ENCODE peak calls at places on chromosomes 3 and 15, in ten cellular contexts. G, F, Y, W, S, B, U, Q, A and T are unnamed samples.

GRCh38 chr3:191321019-191321767 is 8.0 kb upstream of the CCDC50 start:
- DNase-seq in G (no peak), F (no peak), Y (no peak), W (no peak), S (no peak), B (no peak), U (no peak), Q (no peak), A (no peak), T (no peak)

GRCh38 chr15:83012038-83012490 is 625 bp upstream of the C15orf40 start:
- DNase-seq in G (no peak), F (no peak), Y (peak), W (no peak), S (no peak), B (no peak), U (no peak), Q (no peak), A (no peak), T (no peak)

GRCh38 chr3:23743141-23743784 is 62.5 kb upstream of the UBE2E1 start:
- DNase-seq in G (no peak), F (no peak), Y (no peak), W (no peak), S (no peak), B (no peak), U (no peak), Q (no peak), A (no peak), T (no peak)

GRCh38 chr3:177934001-177934891 is 602.0 kb upstream of the KCNMB2 start:
- DNase-seq in G (no peak), F (no peak), Y (no peak), W (no peak), S (no peak), B (no peak), U (peak), Q (peak), A (no peak), T (no peak)

GRCh38 chr3:127747751-127748521 is 74.4 kb downstream of the MGLL start:
- DNase-seq in G (peak), F (peak), Y (no peak), W (peak), S (peak), B (no peak), U (peak), Q (no peak), A (no peak), T (peak)

GRCh38 chr3:183378008-183378407 is 50.4 kb downstream of the MCF2L2 start:
- DNase-seq in G (no peak), F (no peak), Y (no peak), W (no peak), S (peak), B (no peak), U (no peak), Q (no peak), A (no peak), T (no peak)

GRCh38 chr3:174197416-174197815 is 661.7 kb upstream of the NAALADL2 start:
- DNase-seq in G (no peak), F (no peak), Y (no peak), W (no peak), S (no peak), B (no peak), U (no peak), Q (no peak), A (no peak), T (no peak)

GRCh38 chr3:141644931-141645330 is 93.2 kb upstream of the RNF7 start:
- DNase-seq in G (peak), F (peak), Y (peak), W (peak), S (peak), B (peak), U (peak), Q (peak), A (peak), T (peak)

GRCh38 chr3:21944251-21944650 is 193.2 kb upstream of the ZNF385D start:
- DNase-seq in G (no peak), F (no peak), Y (peak), W (no peak), S (no peak), B (no peak), U (no peak), Q (no peak), A (peak), T (no peak)

GRCh38 chr15:89937365-89938355 is 24.9 kb upstream of the ARPIN start:
- DNase-seq in G (no peak), F (no peak), Y (no peak), W (no peak), S (no peak), B (no peak), U (no peak), Q (no peak), A (no peak), T (no peak)

GRCh38 chr15:43702701-43703433 is 9.2 kb downstream of the CKMT1A start:
- DNase-seq in G (no peak), F (no peak), Y (no peak), W (no peak), S (no peak), B (no peak), U (no peak), Q (peak), A (no peak), T (no peak)

GRCh38 chr15:63261311-63261710 is 16.1 kb upstream of the APH1B start:
- DNase-seq in G (no peak), F (no peak), Y (no peak), W (no peak), S (no peak), B (no peak), U (no peak), Q (no peak), A (no peak), T (no peak)

GRCh38 chr15:41332788-41333527 is at the start of gene NUSAP1:
- DNase-seq in G (no peak), F (no peak), Y (no peak), W (no peak), S (no peak), B (no peak), U (no peak), Q (no peak), A (no peak), T (peak)

GRCh38 chr3:13479582-13480339 is at the start of gene HDAC11:
- DNase-seq in G (peak), F (peak), Y (peak), W (peak), S (peak), B (peak), U (peak), Q (peak), A (peak), T (peak)

GRCh38 chr15:71080705-71081104 is 34.6 kb upstream of the THSD4 start:
- DNase-seq in G (no peak), F (no peak), Y (no peak), W (no peak), S (no peak), B (no peak), U (peak), Q (no peak), A (no peak), T (no peak)

GRCh38 chr3:53198256-53198977 is 37.4 kb downstream of the PRKCD start:
- DNase-seq in G (no peak), F (no peak), Y (no peak), W (no peak), S (no peak), B (peak), U (no peak), Q (no peak), A (no peak), T (no peak)

GRCh38 chr15:61299060-61299763 is 70.1 kb upstream of the RORA start:
- DNase-seq in G (no peak), F (no peak), Y (no peak), W (no peak), S (peak), B (no peak), U (no peak), Q (no peak), A (no peak), T (no peak)

GRCh38 chr3:194315088-194315964 is 35.8 kb downstream of the CPN2 start:
- DNase-seq in G (peak), F (peak), Y (peak), W (peak), S (peak), B (peak), U (peak), Q (peak), A (peak), T (peak)
- H3K4me3 ChIP-seq in G (peak), F (peak), Y (peak), W (peak), S (peak), B (peak), U (peak), Q (peak), A (peak), T (peak)

GRCh38 chr3:9386501-9387321 is 10.7 kb upstream of the SETD5 start:
- DNase-seq in G (no peak), F (no peak), Y (no peak), W (no peak), S (no peak), B (no peak), U (no peak), Q (no peak), A (no peak), T (no peak)

GRCh38 chr3:9387322-9387655 is 10.1 kb upstream of the SETD5 start:
- DNase-seq in G (no peak), F (no peak), Y (no peak), W (no peak), S (no peak), B (no peak), U (no peak), Q (no peak), A (no peak), T (no peak)

GRCh38 chr3:9385209-9385936 is 12.0 kb upstream of the SETD5 start:
- DNase-seq in G (no peak), F (no peak), Y (no peak), W (no peak), S (no peak), B (no peak), U (peak), Q (no peak), A (no peak), T (no peak)

GRCh38 chr3:9386060-9386459 is 11.4 kb upstream of the SETD5 start:
- DNase-seq in G (no peak), F (no peak), Y (no peak), W (no peak), S (no peak), B (no peak), U (no peak), Q (no peak), A (no peak), T (no peak)

GRCh38 chr3:9384141-9384828 is 13.1 kb upstream of the SETD5 start:
- DNase-seq in G (no peak), F (no peak), Y (no peak), W (no peak), S (no peak), B (no peak), U (peak), Q (no peak), A (no peak), T (no peak)
- H3K27ac ChIP-seq in G (no peak), F (no peak), Y (peak), W (no peak), S (no peak), B (peak), U (peak), Q (no peak), A (no peak), T (no peak)

GRCh38 chr3:31197941-31198340 is 303.5 kb upstream of the GADL1 start:
- DNase-seq in G (no peak), F (peak), Y (no peak), W (no peak), S (peak), B (no peak), U (no peak), Q (no peak), A (no peak), T (peak)
- H3K4me3 ChIP-seq in G (no peak), F (no peak), Y (no peak), W (no peak), S (no peak), B (no peak), U (no peak), Q (no peak), A (no peak), T (no peak)

GRCh38 chr15:101437209-101437608 is 52.3 kb downstream of the PCSK6 start:
- DNase-seq in G (no peak), F (no peak), Y (no peak), W (peak), S (no peak), B (no peak), U (no peak), Q (no peak), A (no peak), T (no peak)

GRCh38 chr15:101439285-101439919 is 50.1 kb downstream of the PCSK6 start:
- DNase-seq in G (no peak), F (no peak), Y (no peak), W (peak), S (no peak), B (no peak), U (no peak), Q (no peak), A (no peak), T (peak)

GRCh38 chr15:101437618-101438481 is 51.7 kb downstream of the PCSK6 start:
- DNase-seq in G (no peak), F (no peak), Y (no peak), W (peak), S (no peak), B (no peak), U (no peak), Q (no peak), A (no peak), T (no peak)

GRCh38 chr15:101439920-101440319 is 49.6 kb downstream of the PCSK6 start:
- DNase-seq in G (no peak), F (no peak), Y (no peak), W (peak), S (no peak), B (no peak), U (peak), Q (no peak), A (no peak), T (no peak)

GRCh38 chr15:101438482-101439284 is 50.8 kb downstream of the PCSK6 start:
- DNase-seq in G (no peak), F (no peak), Y (no peak), W (peak), S (no peak), B (no peak), U (no peak), Q (no peak), A (no peak), T (no peak)
- H3K27ac ChIP-seq in G (peak), F (no peak), Y (no peak), W (no peak), S (peak), B (no peak), U (no peak), Q (peak), A (no peak), T (no peak)

DNA sequence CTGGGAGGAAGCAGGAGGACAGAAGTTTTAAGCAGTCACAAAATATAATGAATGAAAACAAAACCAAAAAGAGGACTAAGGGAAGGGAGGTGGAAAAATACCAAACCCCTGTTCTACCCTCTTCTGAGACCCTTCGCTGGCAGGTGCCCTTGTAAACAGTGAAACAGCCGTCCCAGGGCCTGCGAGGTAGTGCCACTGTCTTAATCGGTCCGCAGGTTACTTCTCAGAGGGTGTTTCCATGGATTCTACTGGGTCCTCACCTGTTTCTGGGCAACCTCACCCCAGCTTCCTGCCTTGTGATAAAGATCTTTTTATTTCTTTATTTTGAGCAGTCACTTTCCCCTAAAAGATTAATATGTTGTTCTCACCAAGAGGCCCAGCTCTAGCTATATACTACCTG is 65.3 kb downstream of the SLC30A4 start:
- DNase-seq in G (no peak), F (no peak), Y (no peak), W (no peak), S (no peak), B (no peak), U (no peak), Q (no peak), A (no peak), T (no peak)
- H3K4me3 ChIP-seq in G (no peak), F (no peak), Y (no peak), W (no peak), S (no peak), B (peak), U (no peak), Q (no peak), A (no peak), T (no peak)

GRCh38 chr3:43317461-43318316 is 31.3 kb downstream of the SNRK start:
- DNase-seq in G (no peak), F (no peak), Y (no peak), W (no peak), S (no peak), B (no peak), U (no peak), Q (no peak), A (no peak), T (no peak)

GRCh38 chr3:43319794-43320193 is 33.5 kb downstream of the SNRK start:
- DNase-seq in G (no peak), F (no peak), Y (no peak), W (no peak), S (no peak), B (no peak), U (no peak), Q (no peak), A (no peak), T (no peak)

GRCh38 chr3:43316783-43317460 is 30.6 kb downstream of the SNRK start:
- DNase-seq in G (no peak), F (no peak), Y (no peak), W (no peak), S (no peak), B (no peak), U (no peak), Q (no peak), A (no peak), T (no peak)

GRCh38 chr3:43320288-43320687 is 33.9 kb downstream of the SNRK start:
- DNase-seq in G (no peak), F (no peak), Y (no peak), W (no peak), S (no peak), B (no peak), U (no peak), Q (no peak), A (no peak), T (no peak)

GRCh38 chr3:43319364-43319763 is 33.0 kb downstream of the SNRK start:
- DNase-seq in G (peak), F (no peak), Y (no peak), W (no peak), S (no peak), B (no peak), U (no peak), Q (peak), A (no peak), T (no peak)
- H3K27ac ChIP-seq in G (peak), F (no peak), Y (no peak), W (no peak), S (no peak), B (no peak), U (no peak), Q (peak), A (no peak), T (no peak)

GRCh38 chr3:169674090-169674489 is 10.6 kb upstream of the MECOM start:
- DNase-seq in G (no peak), F (no peak), Y (no peak), W (no peak), S (no peak), B (no peak), U (no peak), Q (no peak), A (no peak), T (no peak)
- H3K4me3 ChIP-seq in G (no peak), F (no peak), Y (no peak), W (no peak), S (no peak), B (no peak), U (no peak), Q (no peak), A (no peak), T (no peak)

DNA sequence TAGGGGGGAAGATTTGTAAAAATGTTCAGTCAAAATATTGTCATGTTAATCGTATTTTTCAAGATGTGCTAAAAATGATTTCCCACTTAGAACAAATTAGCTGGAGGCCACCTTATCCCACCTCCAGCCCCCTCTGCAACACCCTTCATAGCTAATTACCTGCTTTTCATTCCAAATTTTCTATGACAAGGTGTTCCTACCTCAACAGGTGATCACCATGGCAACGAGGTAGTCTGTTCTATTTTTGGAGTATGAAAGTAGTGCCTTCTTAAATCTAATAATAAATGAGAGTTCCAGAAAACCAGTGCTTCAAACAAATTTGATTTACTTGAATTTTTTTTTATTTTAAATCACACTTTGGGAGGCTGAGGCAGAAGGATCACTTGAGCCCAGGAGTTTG is 149.8 kb downstream of the FNDC3B start:
- DNase-seq in G (no peak), F (no peak), Y (no peak), W (no peak), S (no peak), B (no peak), U (no peak), Q (no peak), A (no peak), T (no peak)
- H3K27ac ChIP-seq in G (no peak), F (no peak), Y (no peak), W (no peak), S (no peak), B (no peak), U (no peak), Q (no peak), A (no peak), T (no peak)

GRCh38 chr3:195908439-195909293 is at the start of gene TNK2:
- DNase-seq in G (no peak), F (peak), Y (no peak), W (peak), S (peak), B (peak), U (no peak), Q (peak), A (no peak), T (no peak)

GRCh38 chr3:195909645-195910498 is 1.5 kb upstream of the TNK2 start:
- DNase-seq in G (peak), F (peak), Y (peak), W (peak), S (peak), B (peak), U (peak), Q (peak), A (peak), T (peak)

GRCh38 chr3:195907730-195908438 is 467 bp downstream of the TNK2 start:
- DNase-seq in G (no peak), F (peak), Y (no peak), W (peak), S (peak), B (peak), U (no peak), Q (peak), A (peak), T (peak)

GRCh38 chr3:195910499-195910845 is 2.1 kb upstream of the TNK2 start:
- DNase-seq in G (no peak), F (no peak), Y (no peak), W (no peak), S (no peak), B (no peak), U (no peak), Q (no peak), A (no peak), T (no peak)

GRCh38 chr3:195909294-195909644 is 918 bp upstream of the TNK2 start:
- DNase-seq in G (no peak), F (no peak), Y (no peak), W (no peak), S (no peak), B (no peak), U (peak), Q (no peak), A (no peak), T (no peak)
- H3K4me3 ChIP-seq in G (peak), F (peak), Y (peak), W (peak), S (peak), B (peak), U (peak), Q (peak), A (no peak), T (peak)

GRCh38 chr15:64694816-64695215 is 80.6 kb downstream of the RBPMS2 start:
- DNase-seq in G (no peak), F (no peak), Y (no peak), W (no peak), S (no peak), B (no peak), U (no peak), Q (no peak), A (no peak), T (no peak)
- H3K27ac ChIP-seq in G (peak), F (peak), Y (no peak), W (no peak), S (peak), B (no peak), U (no peak), Q (peak), A (peak), T (peak)